ENCODE peak calls at places on chromosome 17, in eight cellular contexts. S is nephron progenitor cell; K is ovary; Z is type B pancreatic cell; W is activated T-cell treated with anti-CD3 and anti-CD28 coated beads for 48 hours; X is stimulated activated CD8-positive, alpha-beta memory T cell treated with anti-CD3 and anti-CD28 coated beads, Interleukin-7, amount 100 ng/mL, for 1 hour; B is PC-9; N is left cardiac atrium. V is an unnamed sample.
A peak's percentile ranks its signal among the peaks of the same experiment; 100 is the strongest.

GRCh38 chr17:69997332-69997731 is 77.7 kb upstream of the KCNJ16 start:
- DNase-seq in S (no peak), K (no peak), Z (no peak), W (no peak), X (no peak), B (no peak), N (no peak), V (no peak)

GRCh38 chr17:49979748-49980479 is 10.9 kb downstream of the DLX4 start:
- DNase-seq in S (no peak), K (no peak), Z (no peak), W (no peak), X (no peak), B (no peak), N (no peak), V (no peak)

GRCh38 chr17:67491009-67491677 is 114.1 kb downstream of the PITPNC1 start:
- DNase-seq in S (peak; percentile 23), K (peak; percentile 81), Z (no peak), W (no peak), X (no peak), B (peak; percentile 83), N (peak; percentile 94), V (peak; percentile 96)

GRCh38 chr17:60391419-60392041 is 403 bp downstream of the USP32 start:
- DNase-seq in S (peak; percentile 81), K (no peak), Z (peak; percentile 81), W (no peak), X (peak; percentile 13), B (no peak), N (no peak), V (no peak)

GRCh38 chr17:31750578-31750977 is 108.5 kb downstream of the COPRS start:
- DNase-seq in S (no peak), K (no peak), Z (no peak), W (no peak), X (no peak), B (no peak), N (no peak), V (no peak)

GRCh38 chr17:50105811-50106210 is 10.7 kb downstream of the PDK2 start:
- DNase-seq in S (no peak), K (no peak), Z (no peak), W (no peak), X (no peak), B (no peak), N (no peak), V (no peak)

GRCh38 chr17:69870091-69870530 is 204.9 kb upstream of the KCNJ16 start:
- DNase-seq in S (no peak), K (no peak), Z (no peak), W (no peak), X (no peak), B (peak; percentile 91), N (no peak), V (no peak)

GRCh38 chr17:53462393-53462811 is 360.3 kb upstream of the KIF2B start:
- DNase-seq in S (no peak), K (no peak), Z (no peak), W (no peak), X (no peak), B (no peak), N (no peak), V (no peak)

GRCh38 chr17:66398617-66399016 is 96.2 kb downstream of the PRKCA start:
- DNase-seq in S (no peak), K (no peak), Z (no peak), W (no peak), X (no peak), B (no peak), N (no peak), V (no peak)

GRCh38 chr17:65277576-65277975 is 140.4 kb downstream of the RGS9 start:
- DNase-seq in S (no peak), K (no peak), Z (peak; percentile 16), W (no peak), X (no peak), B (no peak), N (no peak), V (no peak)

GRCh38 chr17:77025781-77026180 is 115.0 kb upstream of the SEC14L1 start:
- DNase-seq in S (no peak), K (no peak), Z (no peak), W (no peak), X (no peak), B (no peak), N (no peak), V (no peak)

GRCh38 chr17:74943808-74944522 is 8.3 kb downstream of the OTOP3 start:
- DNase-seq in S (no peak), K (no peak), Z (no peak), W (no peak), X (no peak), B (peak; percentile 91), N (no peak), V (no peak)

V was measured in posterior vena cava.